ENCODE peak calls at places on chromosomes 12 and 14, in four cellular contexts. C is effector memory CD8-positive, alpha-beta T cell; B is activated CD8-positive, alpha-beta memory T cell treated with anti-CD3 and anti-CD28 coated beads, Interleukin-2, amount 10 ng/mL, durations not matched to agents 7 days and 5 days; T is upper lobe of right lung. I is an unnamed sample.

GRCh38 chr14:103056322-103057027 is 874 bp downstream of the CDC42BPB start:
- ATAC-seq in C (no peak), B (no peak), T (peak; percentile 40), I (peak; percentile 21)

GRCh38 chr14:98593361-98593761 is 678.6 kb downstream of the BCL11B start:
- ATAC-seq in T (no peak), B (no peak), C (no peak), I (no peak)

GRCh38 chr12:112524676-112525425 is 106.1 kb downstream of the PTPN11 start:
- ATAC-seq in C (no peak), B (no peak), T (no peak), I (no peak)

GRCh38 chr12:75892779-75893408 is 138.7 kb downstream of the PHLDA1 start:
- ATAC-seq in T (no peak), C (no peak), B (no peak), I (no peak)

GRCh38 chr14:65287264-65288131 is 125.0 kb upstream of the FUT8 start:
- ATAC-seq in T (peak; percentile 49), B (peak; percentile 75), C (peak; percentile 84), I (peak; percentile 31)

GRCh38 chr14:103395245-103395644 is 10.0 kb downstream of the MARK3 start:
- ATAC-seq in T (no peak), B (no peak), C (peak; percentile 43), I (no peak)

GRCh38 chr12:21296348-21296747 is 38.4 kb downstream of the SLCO1A2 start:
- ATAC-seq in C (no peak), T (peak; percentile 50), B (no peak), I (no peak)

GRCh38 chr14:104657563-104658324 is 31.7 kb upstream of the INF2 start:
- ATAC-seq in T (no peak), C (peak; percentile 41), B (no peak), I (peak; percentile 42)

GRCh38 chr14:63659726-63660125 is 18.1 kb upstream of the WDR89 start:
- ATAC-seq in T (peak; percentile 9), C (no peak), B (no peak), I (no peak)

GRCh38 chr12:132909030-132909368 is 21.6 kb upstream of the CHFR start:
- ATAC-seq in T (peak; percentile 2), C (no peak), B (no peak), I (peak; percentile 12)

GRCh38 chr14:53144244-53144643 is 8.9 kb downstream of the DDHD1 start:
- ATAC-seq in B (peak; percentile 75), C (no peak), T (no peak), I (no peak)

GRCh38 chr12:5155866-5156265 is 112.2 kb downstream of the KCNA5 start:
- ATAC-seq in T (no peak), C (no peak), B (no peak), I (no peak)

GRCh38 chr12:124336742-124337520 is 42.0 kb downstream of the RFLNA start:
- ATAC-seq in C (no peak), B (no peak), T (no peak), I (no peak)

GRCh38 chr14:87043667-87044200 is 949.2 kb downstream of the GALC start:
- ATAC-seq in T (no peak), C (no peak), B (no peak), I (no peak)